ENCODE peak calls at places on chromosomes 1 and 21, in eight cellular contexts. I, J, N, C, Z, P, U and Y are unnamed samples.

GRCh38 chr1:74396942-74397341 is 115.5 kb downstream of the LRRC53 start:
- DNase-seq in I (no peak), J (no peak), N (no peak), C (no peak), Z (no peak), P (peak; percentile 8), U (peak; percentile 69), Y (no peak)

GRCh38 chr1:57017717-57018116 is 51.9 kb upstream of the C8B start:
- DNase-seq in I (no peak), J (no peak), N (no peak), C (no peak), Z (no peak), P (no peak), U (no peak), Y (no peak)

GRCh38 chr21:29737188-29737587 is 202.6 kb downstream of the GRIK1 start:
- DNase-seq in I (no peak), J (no peak), N (no peak), C (no peak), Z (no peak), P (no peak), U (no peak), Y (no peak)

GRCh38 chr1:39751595-39751994 is 12.9 kb downstream of the PPIE start:
- DNase-seq in I (no peak), J (no peak), N (no peak), C (no peak), Z (no peak), P (no peak), U (no peak), Y (no peak)

GRCh38 chr1:218674280-218674773 is 329.2 kb downstream of the TGFB2 start:
- DNase-seq in I (peak; percentile 64), J (peak; percentile 94), N (peak; percentile 54), C (no peak), Z (peak; percentile 63), P (peak; percentile 73), U (no peak), Y (no peak)

GRCh38 chr1:184684285-184685077 is 70.2 kb downstream of the EDEM3 start:
- DNase-seq in I (no peak), J (no peak), N (no peak), C (no peak), Z (no peak), P (no peak), U (peak; percentile 66), Y (no peak)

GRCh38 chr1:36161656-36162531 is 5.9 kb downstream of the MAP7D1 start:
- DNase-seq in I (no peak), J (no peak), N (no peak), C (no peak), Z (peak; percentile 83), P (no peak), U (peak; percentile 59), Y (no peak)

GRCh38 chr1:25766721-25767436 is 33.1 kb upstream of the SELENON start:
- DNase-seq in I (no peak), J (no peak), N (peak; percentile 84), C (no peak), Z (no peak), P (no peak), U (no peak), Y (no peak)

GRCh38 chr1:145846191-145846590 is 761 bp downstream of the NUDT17 start:
- DNase-seq in I (no peak), J (peak; percentile 32), N (no peak), C (no peak), Z (no peak), P (peak; percentile 23), U (no peak), Y (no peak)

GRCh38 chr1:214463596-214463995 is 87.8 kb downstream of the PTPN14 start:
- DNase-seq in I (no peak), J (no peak), N (no peak), C (no peak), Z (no peak), P (no peak), U (no peak), Y (no peak)

GRCh38 chr1:214460304-214460916 is 91.0 kb downstream of the PTPN14 start:
- DNase-seq in I (no peak), J (no peak), N (no peak), C (no peak), Z (no peak), P (no peak), U (no peak), Y (no peak)

GRCh38 chr1:214462882-214463281 is 88.5 kb downstream of the PTPN14 start:
- DNase-seq in I (no peak), J (no peak), N (no peak), C (no peak), Z (no peak), P (no peak), U (no peak), Y (no peak)

GRCh38 chr1:214459895-214460294 is 91.5 kb downstream of the PTPN14 start:
- DNase-seq in I (no peak), J (no peak), N (no peak), C (no peak), Z (no peak), P (no peak), U (no peak), Y (no peak)

DNA sequence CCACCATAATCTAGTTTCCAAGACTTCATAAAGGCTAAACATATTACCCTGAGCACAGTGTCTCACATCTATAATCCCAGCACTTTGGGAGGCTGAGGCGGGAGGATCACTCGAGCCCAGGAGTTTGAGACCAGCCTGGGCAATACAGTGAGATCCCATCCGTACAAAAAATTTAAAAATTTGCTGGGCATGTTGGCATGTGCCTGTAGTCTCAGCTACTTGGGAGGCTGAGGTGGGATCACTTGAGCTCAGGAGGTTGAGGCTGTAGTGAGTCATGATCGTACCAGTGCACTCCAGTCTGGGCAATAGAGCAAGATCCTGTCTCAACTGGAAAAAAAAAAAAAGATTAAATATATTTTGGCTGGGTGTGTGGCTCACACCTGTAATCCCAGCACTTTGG is 90.1 kb downstream of the PTPN14 start:
- DNase-seq in I (no peak), J (no peak), N (no peak), C (no peak), Z (no peak), P (no peak), U (no peak), Y (no peak)
- TF ChIP-seq CTCF in I (no peak), J (no peak), N (no peak), C (no peak), Z (no peak), P (no peak), U (no peak), Y (no peak)

GRCh38 chr1:156075775-156076204 is 6.5 kb downstream of the MEX3A start:
- DNase-seq in I (no peak), J (no peak), N (no peak), C (no peak), Z (no peak), P (no peak), U (peak; percentile 2), Y (no peak)

GRCh38 chr1:156078728-156079127 is 3.5 kb downstream of the MEX3A start:
- DNase-seq in I (no peak), J (no peak), N (no peak), C (no peak), Z (no peak), P (no peak), U (no peak), Y (no peak)

GRCh38 chr1:156075158-156075557 is 7.1 kb downstream of the MEX3A start:
- DNase-seq in I (no peak), J (no peak), N (no peak), C (no peak), Z (no peak), P (no peak), U (peak; percentile 33), Y (no peak)

GRCh38 chr1:156076609-156077429 is 5.4 kb downstream of the MEX3A start:
- DNase-seq in I (no peak), J (no peak), N (no peak), C (no peak), Z (peak; percentile 74), P (peak; percentile 21), U (peak; percentile 79), Y (no peak)

DNA sequence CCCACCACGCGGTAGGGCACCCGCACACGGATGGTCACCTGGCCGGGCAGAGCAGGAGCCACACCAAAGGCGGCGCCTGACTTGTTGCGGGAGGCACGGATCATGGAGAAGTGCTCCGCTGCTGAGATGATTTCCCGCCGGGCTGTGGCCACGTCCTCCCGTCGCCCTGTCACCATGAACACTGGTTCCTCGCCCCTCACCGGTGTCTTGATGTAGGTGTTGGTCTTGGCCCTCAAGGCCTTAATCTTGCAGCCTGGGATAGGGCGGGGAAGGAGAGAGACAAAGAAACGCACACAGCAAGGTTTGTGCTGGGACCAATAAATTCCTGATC is 4.9 kb downstream of the MEX3A start:
- DNase-seq in I (no peak), J (no peak), N (no peak), C (no peak), Z (no peak), P (no peak), U (no peak), Y (no peak)
- H3K4me3 ChIP-seq in I (no peak overlapping the region), J (no peak overlapping the region), N (no peak overlapping the region), C (no peak overlapping the region), Z (no peak overlapping the region), P (no peak overlapping the region), U (peak overlapping the region; percentile 63), Y (no peak overlapping the region)

DNA sequence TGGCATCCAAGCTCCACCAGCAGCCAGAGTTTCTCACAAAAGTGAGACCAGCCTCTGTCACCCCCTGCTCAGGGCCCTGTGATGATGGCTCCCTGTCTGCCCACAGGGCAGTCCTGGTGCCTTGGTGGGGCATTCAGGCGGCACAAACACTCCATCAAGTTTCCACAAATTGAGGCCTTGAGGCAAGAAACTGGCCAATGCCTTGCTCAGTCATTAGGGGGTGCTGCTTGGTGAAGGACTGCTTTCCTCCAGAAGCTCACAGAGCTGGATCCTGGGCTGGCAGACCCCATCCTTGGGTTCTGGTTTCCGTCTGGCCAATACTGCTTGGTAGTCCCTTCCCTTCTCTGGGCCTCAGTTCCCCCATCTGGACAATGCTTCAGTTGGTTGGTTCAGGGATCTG is 12.5 kb upstream of the AHDC1 start:
- DNase-seq in I (no peak), J (no peak), N (no peak), C (no peak), Z (no peak), P (no peak), U (peak; percentile 14), Y (no peak)
- TF ChIP-seq CTCF in I (no peak), J (peak; percentile 27), N (no peak), C (peak; percentile 28), Z (peak; percentile 10), P (peak; percentile 34), U (no peak), Y (peak; percentile 26)

GRCh38 chr1:206560021-206560716 is 52.1 kb downstream of the EIF2D start:
- DNase-seq in I (no peak), J (no peak), N (peak; percentile 71), C (no peak), Z (no peak), P (no peak), U (no peak), Y (no peak)
- H3K4me3 ChIP-seq in I (no peak overlapping the region), J (no peak overlapping the region), N (no peak overlapping the region), C (no peak overlapping the region), Z (peak overlapping the region; percentile 63), P (no peak overlapping the region), U (no peak overlapping the region), Y (no peak overlapping the region)

GRCh38 chr1:37752213-37752582 is 12.7 kb downstream of the EPHA10 start:
- DNase-seq in I (no peak), J (no peak), N (no peak), C (no peak), Z (no peak), P (no peak), U (no peak), Y (no peak)
- TF ChIP-seq CTCF in I (no peak), J (no peak), N (no peak), C (no peak), Z (no peak), P (no peak), U (no peak), Y (no peak)